ENCODE peak calls at places on chromosomes 16 and 17, in four cellular contexts. One of them, this sample, is unnamed. For H3K4me1, the result is how much of the 10 kb centered on the place peaks cover.

GRCh38 chr16:66603537-66604375 is 748 bp upstream of the CMTM3 start:
- DNase-seq in psoas muscle: peak
- DNase-seq in SJSA1: peak
- DNase-seq in heart left ventricle: no peak
- DNase-seq in this sample: peak

GRCh38 chr17:15412606-15413005 is 54.8 kb downstream of the CDRT4 start:
- DNase-seq in SJSA1: no peak
- DNase-seq in heart left ventricle: no peak
- DNase-seq in psoas muscle: peak
- DNase-seq in this sample: no peak

GRCh38 chr17:15346196-15346595 is 4.8 kb upstream of the TEKT3 start:
- DNase-seq in SJSA1: no peak
- DNase-seq in heart left ventricle: no peak
- DNase-seq in psoas muscle: no peak
- DNase-seq in this sample: no peak

GRCh38 chr17:45353047-45353446 is 36.2 kb upstream of the MAP3K14 start:
- DNase-seq in SJSA1: no peak
- DNase-seq in heart left ventricle: no peak
- DNase-seq in psoas muscle: no peak
- DNase-seq in this sample: no peak

GRCh38 chr17:45284176-45285140 is 22.6 kb upstream of the SPATA32 start:
- DNase-seq in SJSA1: no peak
- DNase-seq in heart left ventricle: peak
- DNase-seq in psoas muscle: peak
- DNase-seq in this sample: no peak

GRCh38 chr17:63647936-63648335 is 25.7 kb downstream of the MAP3K3 start:
- DNase-seq in SJSA1: no peak
- DNase-seq in heart left ventricle: no peak
- DNase-seq in psoas muscle: no peak
- DNase-seq in this sample: no peak

GRCh38 chr17:8630227-8630801 is at the start of gene MYH10:
- DNase-seq in SJSA1: no peak
- DNase-seq in heart left ventricle: no peak
- DNase-seq in psoas muscle: no peak
- DNase-seq in this sample: peak

GRCh38 chr17:7888184-7888920 is at the start of gene CHD3:
- DNase-seq in SJSA1: no peak
- DNase-seq in psoas muscle: no peak
- DNase-seq in heart left ventricle: no peak
- DNase-seq in this sample: peak

GRCh38 chr17:55845385-55845784 is 94.5 kb downstream of the PCTP start:
- DNase-seq in psoas muscle: peak
- DNase-seq in SJSA1: peak
- DNase-seq in heart left ventricle: peak
- DNase-seq in this sample: peak

GRCh38 chr16:56201030-56201429 is 9.7 kb downstream of the GNAO1 start:
- DNase-seq in SJSA1: no peak
- DNase-seq in heart left ventricle: no peak
- DNase-seq in psoas muscle: no peak
- DNase-seq in this sample: no peak
- H3K4me1 ChIP-seq in SJSA1: under half
- H3K4me1 ChIP-seq in heart left ventricle: under half
- H3K4me1 ChIP-seq in psoas muscle: under half
- H3K4me1 ChIP-seq in this sample: under half

DNA sequence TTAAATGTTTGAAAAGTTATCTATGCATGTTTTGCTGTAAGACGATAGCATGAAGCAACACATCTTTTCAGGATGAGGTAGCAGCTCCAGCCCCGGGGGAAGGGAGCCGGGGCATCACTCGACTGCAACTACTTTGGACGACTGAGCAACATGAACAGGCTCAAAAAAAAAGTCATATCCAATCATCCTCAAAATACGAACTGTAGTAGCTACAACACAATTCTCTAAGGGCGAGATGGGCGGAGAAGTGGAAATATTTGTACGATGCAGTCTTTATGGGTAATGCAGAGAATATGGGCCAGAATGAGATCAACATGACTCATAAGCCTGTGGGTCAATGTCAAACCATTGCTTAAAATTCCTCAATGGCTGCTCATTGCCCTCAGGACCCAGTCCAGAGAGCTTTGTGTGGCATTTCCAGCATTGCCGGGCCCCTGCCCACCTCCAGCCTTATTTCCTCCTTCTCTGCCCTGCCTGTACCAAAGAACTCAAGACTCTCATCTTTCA is 17.7 kb upstream of the SMURF2 start:
- DNase-seq in SJSA1: peak
- DNase-seq in psoas muscle: peak
- DNase-seq in heart left ventricle: no peak
- DNase-seq in this sample: no peak
- H3K4me1 ChIP-seq in SJSA1: half or more
- H3K4me1 ChIP-seq in psoas muscle: under half
- H3K4me1 ChIP-seq in heart left ventricle: under half
- H3K4me1 ChIP-seq in this sample: under half

GRCh38 chr17:29154516-29155234 is 25.5 kb downstream of the MYO18A start:
- DNase-seq in heart left ventricle: no peak
- DNase-seq in psoas muscle: no peak
- DNase-seq in SJSA1: no peak
- DNase-seq in this sample: peak
- H3K4me1 ChIP-seq in heart left ventricle: half or more
- H3K4me1 ChIP-seq in psoas muscle: under half
- H3K4me1 ChIP-seq in SJSA1: half or more
- H3K4me1 ChIP-seq in this sample: half or more

GRCh38 chr17:82215095-82215971 is 2.7 kb upstream of the CCDC57 start:
- DNase-seq in psoas muscle: no peak
- DNase-seq in heart left ventricle: peak
- DNase-seq in SJSA1: no peak
- DNase-seq in this sample: no peak

GRCh38 chr17:82214012-82214628 is 1.5 kb upstream of the CCDC57 start:
- DNase-seq in heart left ventricle: peak
- DNase-seq in psoas muscle: no peak
- DNase-seq in SJSA1: no peak
- DNase-seq in this sample: no peak

GRCh38 chr17:82215972-82216300 is 3.3 kb upstream of the CCDC57 start:
- DNase-seq in heart left ventricle: no peak
- DNase-seq in psoas muscle: no peak
- DNase-seq in SJSA1: no peak
- DNase-seq in this sample: no peak

GRCh38 chr17:82212331-82213250 is at the start of gene CCDC57:
- DNase-seq in psoas muscle: peak
- DNase-seq in heart left ventricle: peak
- DNase-seq in SJSA1: peak
- DNase-seq in this sample: peak

GRCh38 chr17:82213251-82214011 is 789 bp upstream of the CCDC57 start:
- DNase-seq in heart left ventricle: peak
- DNase-seq in psoas muscle: peak
- DNase-seq in SJSA1: peak
- DNase-seq in this sample: no peak
- H3K4me1 ChIP-seq in heart left ventricle: under half
- H3K4me1 ChIP-seq in psoas muscle: under half
- H3K4me1 ChIP-seq in SJSA1: half or more
- H3K4me1 ChIP-seq in this sample: under half

GRCh38 chr16:55697867-55698266 is 42.1 kb downstream of the SLC6A2 start:
- DNase-seq in heart left ventricle: no peak
- DNase-seq in SJSA1: no peak
- DNase-seq in psoas muscle: no peak
- DNase-seq in this sample: no peak

GRCh38 chr16:55698331-55698730 is 42.5 kb downstream of the SLC6A2 start:
- DNase-seq in SJSA1: no peak
- DNase-seq in heart left ventricle: no peak
- DNase-seq in psoas muscle: no peak
- DNase-seq in this sample: no peak

GRCh38 chr16:55700067-55700466 is 44.3 kb downstream of the SLC6A2 start:
- DNase-seq in heart left ventricle: no peak
- DNase-seq in psoas muscle: no peak
- DNase-seq in SJSA1: no peak
- DNase-seq in this sample: no peak

GRCh38 chr16:55700961-55701360 is 45.2 kb downstream of the SLC6A2 start:
- DNase-seq in heart left ventricle: no peak
- DNase-seq in psoas muscle: no peak
- DNase-seq in SJSA1: no peak
- DNase-seq in this sample: no peak

DNA sequence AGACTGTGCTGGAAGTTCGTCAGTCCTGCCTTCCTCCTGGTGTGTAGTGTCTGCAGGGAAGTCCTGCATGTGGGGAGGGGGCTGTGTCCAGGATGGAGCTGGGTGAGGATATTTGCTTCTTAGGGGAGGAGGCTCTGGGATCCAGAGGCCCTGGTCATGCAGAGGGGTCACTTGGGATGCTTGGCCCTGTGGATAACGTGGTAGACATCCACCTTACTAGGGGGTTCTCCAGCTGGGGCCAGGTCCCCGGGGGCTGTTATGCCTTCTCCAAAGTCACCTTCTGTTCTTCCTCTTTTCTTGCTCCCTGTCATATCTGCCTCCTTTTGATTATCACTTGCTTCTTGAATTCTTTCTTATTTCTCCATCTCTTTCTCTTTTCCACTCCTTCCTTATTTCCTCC is 43.8 kb downstream of the SLC6A2 start:
- DNase-seq in SJSA1: no peak
- DNase-seq in heart left ventricle: no peak
- DNase-seq in psoas muscle: no peak
- DNase-seq in this sample: no peak
- H3K4me1 ChIP-seq in SJSA1: under half
- H3K4me1 ChIP-seq in heart left ventricle: under half
- H3K4me1 ChIP-seq in psoas muscle: under half
- H3K4me1 ChIP-seq in this sample: under half

DNA sequence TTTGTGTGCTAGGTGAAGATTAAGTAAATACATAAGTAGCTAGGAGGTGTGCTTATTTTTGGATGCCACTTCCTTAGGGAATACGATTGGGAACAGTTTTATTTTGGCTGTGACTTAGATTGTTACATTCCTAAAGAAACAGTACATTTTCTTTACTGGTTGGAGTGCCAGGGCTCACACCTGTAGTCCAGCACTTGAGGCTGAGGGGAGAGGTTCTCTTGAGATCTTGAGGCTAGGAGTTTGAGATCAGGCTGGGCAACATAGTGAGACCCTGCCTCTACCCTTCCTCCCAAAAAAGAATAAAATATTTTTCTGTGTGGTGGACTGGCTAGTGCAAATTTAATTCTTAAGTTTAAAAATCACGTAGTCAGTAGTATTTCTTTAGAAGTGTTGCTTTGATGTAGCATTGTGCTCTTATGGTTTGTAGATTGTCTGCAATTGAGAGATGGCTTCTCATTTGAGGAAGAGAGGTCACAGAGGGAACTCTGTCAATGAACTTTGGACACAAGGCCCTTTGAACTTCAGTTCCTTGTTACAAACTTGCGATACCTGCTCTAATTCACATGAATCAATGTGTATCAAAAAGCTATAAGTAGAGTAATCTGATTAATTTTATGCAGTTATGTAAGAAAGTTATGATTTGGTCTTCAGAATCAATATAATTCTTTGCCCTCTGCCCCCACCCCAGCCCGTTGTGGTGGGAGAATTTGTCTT is 7.1 kb downstream of the HAPSTR1 start:
- DNase-seq in psoas muscle: no peak
- DNase-seq in SJSA1: no peak
- DNase-seq in heart left ventricle: no peak
- DNase-seq in this sample: peak
- H3K4me1 ChIP-seq in psoas muscle: half or more
- H3K4me1 ChIP-seq in SJSA1: half or more
- H3K4me1 ChIP-seq in heart left ventricle: half or more
- H3K4me1 ChIP-seq in this sample: half or more

GRCh38 chr17:43176119-43176570 is 5.1 kb downstream of the NBR1 start:
- DNase-seq in heart left ventricle: no peak
- DNase-seq in SJSA1: no peak
- DNase-seq in psoas muscle: no peak
- DNase-seq in this sample: peak
- H3K4me1 ChIP-seq in heart left ventricle: half or more
- H3K4me1 ChIP-seq in SJSA1: under half
- H3K4me1 ChIP-seq in psoas muscle: under half
- H3K4me1 ChIP-seq in this sample: under half

DNA sequence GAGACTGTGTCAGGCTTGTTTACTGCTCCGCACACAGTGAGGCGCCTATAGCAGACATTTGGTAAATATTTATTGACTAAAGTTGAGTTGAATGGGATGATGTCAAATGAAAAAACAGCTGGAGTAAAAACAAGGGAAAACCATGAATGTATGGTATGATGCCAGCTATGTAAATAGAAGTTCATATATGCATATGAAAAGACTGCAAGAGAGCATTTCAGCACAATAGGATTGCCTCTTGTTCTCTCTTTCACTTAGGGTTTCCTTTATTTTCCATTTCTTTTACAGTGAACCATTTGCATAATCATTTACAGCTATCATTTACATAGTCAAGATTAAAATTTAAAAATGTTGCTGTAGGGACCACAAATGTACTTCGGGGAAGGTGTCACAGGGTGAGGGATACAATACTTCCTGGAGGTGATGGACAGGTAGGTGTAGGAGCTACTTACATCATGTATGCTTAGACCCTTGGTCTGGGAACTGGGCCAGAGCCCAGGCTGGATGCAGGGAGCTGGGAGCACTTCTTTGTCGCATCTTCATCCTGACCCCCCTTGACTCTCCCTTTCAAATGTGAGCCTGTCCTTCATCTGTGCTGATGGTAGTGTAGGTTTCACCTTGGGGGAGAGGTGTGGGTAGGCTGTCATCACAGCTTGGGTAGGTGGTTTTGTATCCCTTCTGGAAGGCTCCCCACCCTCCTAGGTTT is 113.3 kb downstream of the UTP18 start:
- DNase-seq in heart left ventricle: no peak
- DNase-seq in psoas muscle: no peak
- DNase-seq in SJSA1: no peak
- DNase-seq in this sample: no peak
- H3K4me1 ChIP-seq in heart left ventricle: under half
- H3K4me1 ChIP-seq in psoas muscle: under half
- H3K4me1 ChIP-seq in SJSA1: under half
- H3K4me1 ChIP-seq in this sample: under half

GRCh38 chr17:72597354-72598087 is 476.7 kb downstream of the SOX9 start:
- DNase-seq in SJSA1: no peak
- DNase-seq in heart left ventricle: no peak
- DNase-seq in psoas muscle: no peak
- DNase-seq in this sample: no peak
- H3K4me1 ChIP-seq in SJSA1: under half
- H3K4me1 ChIP-seq in heart left ventricle: under half
- H3K4me1 ChIP-seq in psoas muscle: under half
- H3K4me1 ChIP-seq in this sample: under half

This sample was measured in mucosa of descending colon.